ENCODE peak calls at places on chromosome 19, in six cellular contexts. G, J, B, F, S and K are unnamed samples.

GRCh38 chr19:42287826-42288107 is 14.2 kb upstream of the PRR19 start:
- DNase-seq in G (no peak), J (no peak), B (no peak), F (no peak), S (no peak), K (no peak)

GRCh38 chr19:17997969-17998826 is 9.8 kb upstream of the ARRDC2 start:
- DNase-seq in G (no peak), J (no peak), B (no peak), F (no peak), S (no peak), K (no peak)

GRCh38 chr19:49110567-49110966 is 3.6 kb upstream of the LIN7B start:
- DNase-seq in G (no peak), J (no peak), B (no peak), F (peak), S (no peak), K (no peak)

GRCh38 chr19:14979498-14980255 is at the start of gene SLC1A6:
- DNase-seq in G (no peak), J (no peak), B (no peak), F (no peak), S (peak), K (no peak)

GRCh38 chr19:43780706-43781525 is at the start of gene KCNN4:
- DNase-seq in G (peak), J (no peak), B (no peak), F (peak), S (peak), K (peak)

GRCh38 chr19:53157601-53158000 is 1.3 kb downstream of the ZNF347 start:
- DNase-seq in G (no peak), J (no peak), B (no peak), F (peak), S (no peak), K (no peak)

GRCh38 chr19:30719991-30720329 is 347.8 kb downstream of the ZNF536 start:
- DNase-seq in G (no peak), J (no peak), B (no peak), F (no peak), S (no peak), K (no peak)

GRCh38 chr19:38274734-38275133 is 10.4 kb downstream of the SPINT2 start:
- DNase-seq in G (no peak), J (no peak), B (peak), F (no peak), S (no peak), K (no peak)

GRCh38 chr19:43765109-43765876 is 10.5 kb upstream of the SMG9 start:
- DNase-seq in G (peak), J (no peak), B (no peak), F (peak), S (peak), K (peak)

GRCh38 chr19:32824906-32825608 is 44.5 kb downstream of the SLC7A9 start:
- DNase-seq in G (no peak), J (no peak), B (no peak), F (no peak), S (no peak), K (no peak)

GRCh38 chr19:782195-783043 is 14.8 kb upstream of the PTBP1 start:
- DNase-seq in G (no peak), J (no peak), B (no peak), F (peak), S (no peak), K (no peak)